ENCODE peak calls at places on chromosomes 4 and X, in nine cellular contexts. G, K, B, M, C, F, T, A and V are unnamed samples.
A peak's percentile ranks its signal among the peaks of the same experiment; 100 is the strongest.

GRCh38 chr4:5066101-5066500 is 14.8 kb downstream of the STK32B start:
- DNase-seq in G (no peak), K (no peak), B (no peak), M (no peak), C (no peak), F (no peak), T (no peak), A (no peak), V (no peak)

GRCh38 chr4:20687894-20688293 is 12.4 kb upstream of the PACRGL start:
- DNase-seq in G (no peak), K (no peak), B (no peak), M (peak; percentile 32), C (no peak), F (no peak), T (no peak), A (no peak), V (no peak)

GRCh38 chrX:75746891-75747639 is 38.0 kb downstream of the MAGEE2 start:
- DNase-seq in G (no peak), K (no peak), B (peak; percentile 64), M (peak; percentile 1), C (peak; percentile 51), F (no peak), T (peak; percentile 66), A (peak; percentile 85), V (no peak)

GRCh38 chrX:149948001-149948400 is 9.7 kb upstream of the EOLA2 start:
- DNase-seq in G (no peak), K (no peak), B (no peak), M (no peak), C (no peak), F (no peak), T (no peak), A (no peak), V (no peak)

GRCh38 chr4:88597970-88598369 is 5.7 kb downstream of the HERC3 start:
- DNase-seq in G (no peak), K (no peak), B (no peak), M (no peak), C (no peak), F (no peak), T (no peak), A (no peak), V (no peak)

GRCh38 chr4:181541396-181541795 is 701.8 kb upstream of the TENM3 start:
- DNase-seq in G (no peak), K (no peak), B (no peak), M (no peak), C (no peak), F (no peak), T (no peak), A (no peak), V (no peak)

GRCh38 chr4:108072300-108072699 is 82.6 kb downstream of the HADH start:
- DNase-seq in G (no peak), K (no peak), B (no peak), M (no peak), C (no peak), F (no peak), T (no peak), A (no peak), V (no peak)

GRCh38 chr4:137394000-137394399 is 138.3 kb downstream of the PCDH18 start:
- DNase-seq in G (no peak), K (peak; percentile 10), B (no peak), M (no peak), C (no peak), F (no peak), T (no peak), A (no peak), V (no peak)

GRCh38 chr4:149223659-149224058 is 592.0 kb downstream of the IQCM start:
- DNase-seq in G (no peak), K (no peak), B (no peak), M (no peak), C (no peak), F (no peak), T (no peak), A (no peak), V (no peak)

GRCh38 chrX:130725519-130725918 is 177.5 kb downstream of the ENOX2 start:
- DNase-seq in G (no peak), K (no peak), B (no peak), M (no peak), C (no peak), F (no peak), T (no peak), A (no peak), V (no peak)

GRCh38 chrX:937391-937790 is 275.1 kb downstream of the CRLF2 start:
- DNase-seq in G (no peak), K (no peak), B (no peak), M (no peak), C (no peak), F (no peak), T (no peak), A (no peak), V (no peak)

GRCh38 chr4:41957634-41958033 is 22.4 kb downstream of the TMEM33 start:
- DNase-seq in G (peak; percentile 24), K (peak; percentile 31), B (peak; percentile 41), M (no peak), C (no peak), F (no peak), T (no peak), A (no peak), V (no peak)

DNA sequence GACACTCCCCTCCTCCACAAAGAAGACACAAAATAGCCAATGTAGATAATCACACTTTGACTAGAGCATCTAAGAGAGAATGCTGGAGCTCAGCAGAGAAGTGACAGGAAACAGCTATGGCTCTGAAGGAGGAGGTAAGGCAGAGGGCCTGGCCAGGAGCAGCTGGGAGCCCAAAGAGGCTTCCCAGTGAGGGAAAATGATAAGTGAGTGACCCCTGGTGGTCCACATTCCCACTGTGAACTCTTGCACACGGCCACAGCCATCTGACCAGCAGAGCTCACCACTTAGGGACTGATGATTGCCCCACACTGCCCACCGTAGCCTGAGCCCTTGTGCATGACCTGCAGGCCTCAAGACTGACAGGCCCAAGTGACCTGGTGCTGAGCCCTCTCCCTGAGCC is 162.7 kb upstream of the GALNTL6 start:
- DNase-seq in G (no peak), K (no peak), B (peak; percentile 8), M (no peak), C (no peak), F (no peak), T (no peak), A (no peak), V (no peak)
- TF ChIP-seq CTCF in G (peak; percentile 19), K (no peak), B (no peak), M (peak; percentile 15), C (no peak), F (no peak), T (no peak), A (no peak), V (no peak)

GRCh38 chr4:2264481-2265041 is 2.7 kb upstream of the MXD4 start:
- DNase-seq in G (no peak), K (no peak), B (no peak), M (no peak), C (peak; percentile 46), F (no peak), T (no peak), A (no peak), V (no peak)

GRCh38 chr4:2263701-2264321 is 1.9 kb upstream of the MXD4 start:
- DNase-seq in G (no peak), K (no peak), B (no peak), M (no peak), C (peak; percentile 33), F (no peak), T (no peak), A (peak; percentile 77), V (no peak)

GRCh38 chr4:2266821-2267220 is 4.9 kb upstream of the MXD4 start:
- DNase-seq in G (no peak), K (no peak), B (no peak), M (no peak), C (no peak), F (no peak), T (no peak), A (no peak), V (no peak)

GRCh38 chr4:2266181-2266580 is 4.3 kb upstream of the MXD4 start:
- DNase-seq in G (no peak), K (no peak), B (peak; percentile 48), M (no peak), C (no peak), F (no peak), T (peak; percentile 88), A (no peak), V (peak; percentile 32)

GRCh38 chr4:2265113-2266110 is 3.5 kb upstream of the MXD4 start:
- DNase-seq in G (no peak), K (no peak), B (no peak), M (no peak), C (peak; percentile 38), F (no peak), T (no peak), A (peak; percentile 76), V (no peak)
- TF ChIP-seq CTCF in G (no peak), K (no peak), B (peak; percentile 9), M (peak; percentile 32), C (no peak), F (no peak), T (no peak), A (no peak), V (peak; percentile 12)

DNA sequence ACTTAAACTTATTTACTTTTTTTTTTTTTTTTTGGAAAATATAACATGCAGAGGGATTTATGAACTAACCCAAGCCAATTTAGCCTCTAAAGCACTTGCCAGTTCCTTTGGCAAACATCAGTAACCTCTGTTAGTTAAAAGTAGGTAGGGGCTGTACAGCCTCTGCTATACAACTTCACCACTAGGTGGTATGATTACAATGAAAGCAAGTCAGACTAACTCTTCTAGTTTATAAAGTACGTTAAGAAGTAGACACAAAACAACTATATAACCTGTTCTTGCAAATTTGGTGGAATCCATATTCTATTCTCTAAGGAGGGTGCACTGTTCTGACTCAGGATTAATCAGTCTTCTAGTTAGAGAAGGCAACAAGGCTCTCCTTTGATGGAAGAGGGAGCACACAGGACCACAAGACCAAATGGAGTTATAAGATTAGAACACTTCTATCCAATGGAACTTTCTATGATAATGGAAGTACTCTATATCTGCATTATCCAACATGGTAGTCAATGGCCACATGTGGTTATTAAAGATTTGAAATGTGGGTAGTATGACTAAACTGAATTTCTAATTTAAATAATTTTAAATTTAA is 12.8 kb downstream of the AIMP1 start:
- DNase-seq in G (peak; percentile 28), K (peak; percentile 69), B (peak; percentile 44), M (peak; percentile 44), C (no peak), F (no peak), T (no peak), A (no peak), V (no peak)
- TF ChIP-seq CTCF in G (peak; percentile 73), K (peak; percentile 64), B (peak; percentile 78), M (peak; percentile 65), C (peak; percentile 48), F (peak; percentile 56), T (peak; percentile 40), A (no peak), V (peak; percentile 79)

DNA sequence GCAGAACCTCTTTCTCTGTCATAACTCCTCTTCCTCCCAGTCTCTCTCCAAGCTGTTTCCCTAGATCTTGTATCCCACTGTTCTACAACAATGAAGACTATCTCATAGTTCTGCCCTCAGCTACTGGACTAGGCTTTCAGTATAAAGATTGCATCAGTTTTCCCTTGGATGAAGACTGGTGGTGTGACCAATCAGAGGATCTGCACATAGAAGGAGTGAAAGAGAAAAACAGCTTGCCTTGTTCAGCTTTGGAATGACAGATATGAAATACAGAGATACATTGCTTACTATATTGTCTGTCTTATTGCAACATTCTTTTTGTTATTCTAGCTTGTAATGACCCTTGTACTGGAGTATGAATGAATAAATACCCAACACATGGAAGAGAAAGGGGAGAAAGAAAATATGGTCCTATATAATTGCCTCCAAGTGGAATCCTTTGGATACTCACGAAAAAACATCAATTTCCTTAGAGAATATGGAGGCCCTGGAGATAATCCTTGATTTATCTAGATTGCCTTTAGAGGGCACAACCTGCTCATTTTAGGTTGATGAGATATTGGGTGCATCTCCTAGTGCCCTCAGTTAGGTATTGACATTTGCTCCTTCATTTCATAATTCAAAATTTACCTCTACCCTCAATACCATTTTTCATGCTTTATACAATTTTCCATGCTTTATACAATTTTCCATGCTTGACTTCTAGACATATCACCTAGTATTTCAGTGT is 395.8 kb downstream of the NAF1 start:
- DNase-seq in G (no peak), K (no peak), B (no peak), M (no peak), C (no peak), F (no peak), T (no peak), A (no peak), V (no peak)
- TF ChIP-seq CTCF in G (no peak), K (no peak), B (no peak), M (no peak), C (no peak), F (no peak), T (no peak), A (no peak), V (no peak)